ENCODE peak calls at places on chromosome 19, in five cellular contexts. T, I, U, K and E are unnamed samples.

GRCh38 chr19:57815247-57816075 is 748 bp upstream of the ZNF552 start:
- ATAC-seq in T (no peak), I (no peak), U (no peak), K (no peak), E (no peak)

GRCh38 chr19:19315444-19315843 is 4.9 kb downstream of the SUGP1 start:
- ATAC-seq in T (peak), I (no peak), U (no peak), K (no peak), E (no peak)

GRCh38 chr19:44851427-44851826 is 5.3 kb downstream of the NECTIN2 start:
- ATAC-seq in T (no peak), I (no peak), U (no peak), K (no peak), E (peak)

GRCh38 chr19:3608750-3609322 is 2.2 kb upstream of the TBXA2R start:
- ATAC-seq in T (no peak), I (no peak), U (no peak), K (no peak), E (no peak)

GRCh38 chr19:39166571-39167391 is 30.0 kb upstream of the NCCRP1 start:
- ATAC-seq in T (no peak), I (peak), U (peak), K (peak), E (no peak)

GRCh38 chr19:17855333-17856152 is 4.2 kb upstream of the RPL18A start:
- ATAC-seq in T (peak), I (peak), U (peak), K (peak), E (peak)

GRCh38 chr19:10812196-10812595 is 23.8 kb downstream of the TMED1 start:
- ATAC-seq in T (no peak), I (no peak), U (no peak), K (peak), E (no peak)

GRCh38 chr19:47381653-47382279 is 32.7 kb downstream of the DHX34 start:
- ATAC-seq in T (peak), I (peak), U (peak), K (no peak), E (peak)

GRCh38 chr19:45294291-45295029 is 28.2 kb downstream of the CKM start:
- ATAC-seq in T (no peak), I (no peak), U (no peak), K (no peak), E (no peak)

GRCh38 chr19:1497578-1498235 is 6.7 kb downstream of the REEP6 start:
- ATAC-seq in T (no peak), I (no peak), U (no peak), K (no peak), E (no peak)

GRCh38 chr19:38734426-38735256 is 9.6 kb downstream of the CAPN12 start:
- ATAC-seq in T (peak), I (peak), U (peak), K (no peak), E (peak)

GRCh38 chr19:57812201-57812600 is 2.5 kb downstream of the ZNF552 start:
- ATAC-seq in T (peak), I (peak), U (no peak), K (no peak), E (no peak)

GRCh38 chr19:38862321-38863059 is 12.7 kb upstream of the HNRNPL start:
- ATAC-seq in T (no peak), I (peak), U (peak), K (no peak), E (no peak)

GRCh38 chr19:8323781-8324185 is 2.5 kb downstream of the RPS28 start:
- ATAC-seq in T (no peak), I (no peak), U (no peak), K (peak), E (no peak)

GRCh38 chr19:7611541-7612279 is 16.0 kb downstream of the CAMSAP3 start:
- ATAC-seq in T (no peak), I (no peak), U (peak), K (no peak), E (no peak)

GRCh38 chr19:1213391-1214286 is 8.1 kb downstream of the STK11 start:
- ATAC-seq in T (peak), I (peak), U (peak), K (no peak), E (peak)

GRCh38 chr19:13707901-13708300 is 56.4 kb upstream of the MRI1 start:
- ATAC-seq in T (no peak), I (no peak), U (no peak), K (no peak), E (no peak)

GRCh38 chr19:18418034-18418724 is 1.0 kb upstream of the SSBP4 start:
- ATAC-seq in T (peak), I (no peak), U (no peak), K (no peak), E (no peak)

GRCh38 chr19:42445948-42446347 is 3.2 kb upstream of the CXCL17 start:
- ATAC-seq in T (no peak), I (no peak), U (no peak), K (no peak), E (no peak)

GRCh38 chr19:38199340-38199739 is 24.7 kb downstream of the DPF1 start:
- ATAC-seq in T (no peak), I (no peak), U (no peak), K (no peak), E (no peak)

GRCh38 chr19:19820774-19821315 is 705 bp downstream of the ZNF506 start:
- ATAC-seq in T (peak), I (no peak), U (no peak), K (no peak), E (peak)

GRCh38 chr19:4115050-4115817 is 8.7 kb downstream of the MAP2K2 start:
- ATAC-seq in T (peak), I (peak), U (peak), K (no peak), E (peak)

GRCh38 chr19:23249911-23250649 is at the start of gene ZNF724:
- ATAC-seq in T (peak), I (peak), U (peak), K (peak), E (peak)

GRCh38 chr19:45638930-45639729 is at the start of gene EML2:
- ATAC-seq in T (no peak), I (peak), U (peak), K (peak), E (no peak)

GRCh38 chr19:16829822-16830289 is 658 bp downstream of the SIN3B start:
- ATAC-seq in T (no peak), I (no peak), U (peak), K (peak), E (peak)

GRCh38 chr19:17790059-17790780 is 4.7 kb upstream of the B3GNT3 start:
- ATAC-seq in T (no peak), I (no peak), U (peak), K (peak), E (no peak)

GRCh38 chr19:49200238-49200862 is 42.8 kb downstream of the TRPM4 start:
- ATAC-seq in T (no peak), I (peak), U (peak), K (peak), E (no peak)

GRCh38 chr19:16888629-16889371 is at the start of gene F2RL3:
- ATAC-seq in T (peak), I (peak), U (peak), K (no peak), E (peak)

GRCh38 chr19:15287496-15287895 is 44.8 kb downstream of the BRD4 start:
- ATAC-seq in T (peak), I (no peak), U (no peak), K (no peak), E (no peak)

GRCh38 chr19:46428278-46429141 is at the start of gene PNMA8C:
- ATAC-seq in T (peak), I (peak), U (peak), K (peak), E (peak)